ENCODE peak calls at places on chromosome 11, in four cellular contexts. D is T-helper 2 cell treated with Interferon-gamma antibody and Interleukin-4, amounts not matched to agents 5 μg/mL and 100 μg/mL, for 36 hours; U is hepatic stellate cell; Z is colonic mucosa. F is an unnamed sample.

GRCh38 chr11:78465169-78465942 is 47.7 kb upstream of the GAB2 start:
- DNase-seq in D (peak), U (no peak), Z (no peak), F (peak)

GRCh38 chr11:113256431-113257227 is 57.8 kb upstream of the TTC12 start:
- DNase-seq in D (no peak), U (no peak), Z (no peak), F (no peak)

GRCh38 chr11:70024773-70025045 is 53.4 kb upstream of the ANO1 start:
- DNase-seq in D (no peak), U (no peak), Z (no peak), F (no peak)

GRCh38 chr11:61164610-61165424 is 3.6 kb upstream of the VPS37C start:
- DNase-seq in D (no peak), U (no peak), Z (no peak), F (no peak)

GRCh38 chr11:78100276-78101040 is 20.8 kb upstream of the NDUFC2 start:
- DNase-seq in D (no peak), U (no peak), Z (no peak), F (no peak)

GRCh38 chr11:69804769-69805508 is 14.3 kb downstream of the FGF3 start:
- DNase-seq in D (no peak), U (no peak), Z (no peak), F (no peak)

GRCh38 chr11:65501530-65502273 is 2.9 kb downstream of the MALAT1 start:
- DNase-seq in D (no peak), U (no peak), Z (no peak), F (peak)

GRCh38 chr11:88689548-88690240 is 352.2 kb upstream of the CTSC start:
- DNase-seq in D (no peak), U (no peak), Z (peak), F (no peak)

GRCh38 chr11:36235750-36236149 is 53.5 kb downstream of the COMMD9 start:
- DNase-seq in D (no peak), U (no peak), Z (no peak), F (no peak)

GRCh38 chr11:117876341-117877119 is at the start of gene FXYD6:
- DNase-seq in D (no peak), U (no peak), Z (peak), F (peak)

GRCh38 chr11:78379039-78379670 is 38.5 kb downstream of the GAB2 start:
- DNase-seq in D (no peak), U (no peak), Z (no peak), F (peak)